ENCODE peak calls at places on chromosomes 4 and X, in four cellular contexts. F, U, R and N are unnamed samples. For H3K4me1, the result is how much of the 10 kb centered on the place peaks cover.

GRCh38 chr4:33073811-33074210 is 2353.6 kb downstream of the PCDH7 start:
- DNase-seq in F (no peak), U (no peak), R (no peak), N (no peak)

GRCh38 chr4:16684083-16684482 is 214.4 kb downstream of the LDB2 start:
- DNase-seq in F (no peak), U (no peak), R (no peak), N (no peak)

GRCh38 chr4:100898844-100899243 is 381.0 kb upstream of the EMCN start:
- DNase-seq in F (no peak), U (no peak), R (no peak), N (no peak)

GRCh38 chrX:56728752-56729151 is 291 bp upstream of the NBDY start:
- DNase-seq in F (peak), U (peak), R (no peak), N (no peak)

GRCh38 chr4:90099795-90100194 is 27.4 kb upstream of the CCSER1 start:
- DNase-seq in F (no peak), U (no peak), R (no peak), N (no peak)

GRCh38 chr4:7367894-7368293 is 66.8 kb downstream of the PSAPL1 start:
- DNase-seq in F (no peak), U (no peak), R (no peak), N (no peak)

GRCh38 chr4:82217986-82218715 is 155.6 kb downstream of the HNRNPD start:
- DNase-seq in F (no peak), U (peak), R (no peak), N (no peak)

GRCh38 chr4:53905935-53906377 is 158.4 kb downstream of the CHIC2 start:
- DNase-seq in F (peak), U (no peak), R (no peak), N (no peak)

GRCh38 chrX:16103625-16104024 is 19.7 kb upstream of the GRPR start:
- DNase-seq in F (no peak), U (no peak), R (no peak), N (no peak)

GRCh38 chr4:82293304-82293703 is 80.5 kb downstream of the HNRNPD start:
- DNase-seq in F (no peak), U (no peak), R (no peak), N (no peak)

GRCh38 chr4:38667005-38667771 is 3.2 kb downstream of the KLF3 start:
- DNase-seq in F (peak), U (peak), R (peak), N (peak)

GRCh38 chrX:137565921-137566745 is at the start of gene ZIC3:
- DNase-seq in F (peak), U (no peak), R (no peak), N (no peak)

GRCh38 chrX:153491351-153492152 is 3.2 kb upstream of the BGN start:
- DNase-seq in F (no peak), U (no peak), R (no peak), N (no peak)

GRCh38 chrX:124690495-124690894 is 344.1 kb downstream of the SH2D1A start:
- DNase-seq in F (no peak), U (no peak), R (no peak), N (no peak)

GRCh38 chr4:25198713-25199112 is 35.1 kb upstream of the PI4K2B start:
- DNase-seq in F (no peak), U (no peak), R (no peak), N (no peak)

GRCh38 chrX:65696613-65697012 is 29.2 kb downstream of the MSN start:
- DNase-seq in F (no peak), U (no peak), R (no peak), N (no peak)

GRCh38 chr4:119020158-119020557 is 115.5 kb upstream of the MYOZ2 start:
- DNase-seq in F (no peak), U (no peak), R (no peak), N (no peak)

GRCh38 chr4:26206339-26206738 is 114.5 kb upstream of the RBPJ start:
- DNase-seq in F (no peak), U (no peak), R (no peak), N (no peak)

GRCh38 chr4:176001171-176002006 is 64.3 kb upstream of the WDR17 start:
- DNase-seq in F (peak), U (no peak), R (no peak), N (peak)

GRCh38 chr4:78644744-78645330 is 93.3 kb downstream of the ANXA3 start:
- DNase-seq in F (peak), U (peak), R (peak), N (peak)

GRCh38 chr4:52028970-52029369 is 8.8 kb upstream of the LRRC66 start:
- DNase-seq in F (no peak), U (no peak), R (no peak), N (no peak)

GRCh38 chr4:77852892-77853495 is 9.6 kb upstream of the MRPL1 start:
- DNase-seq in F (peak), U (peak), R (no peak), N (no peak)

GRCh38 chrX:54042609-54043010 is 1.7 kb downstream of the PHF8 start:
- DNase-seq in F (peak), U (peak), R (peak), N (no peak)

GRCh38 chr4:3288571-3289094 is 4.2 kb upstream of the RGS12 start:
- DNase-seq in F (peak), U (no peak), R (no peak), N (no peak)

GRCh38 chr4:3291969-3292570 is 751 bp upstream of the RGS12 start:
- DNase-seq in F (peak), U (no peak), R (no peak), N (no peak)

GRCh38 chr4:3291411-3291968 is 1.3 kb upstream of the RGS12 start:
- DNase-seq in F (peak), U (no peak), R (no peak), N (no peak)

GRCh38 chr4:3290889-3291321 is 1.9 kb upstream of the RGS12 start:
- DNase-seq in F (peak), U (no peak), R (no peak), N (no peak)

DNA sequence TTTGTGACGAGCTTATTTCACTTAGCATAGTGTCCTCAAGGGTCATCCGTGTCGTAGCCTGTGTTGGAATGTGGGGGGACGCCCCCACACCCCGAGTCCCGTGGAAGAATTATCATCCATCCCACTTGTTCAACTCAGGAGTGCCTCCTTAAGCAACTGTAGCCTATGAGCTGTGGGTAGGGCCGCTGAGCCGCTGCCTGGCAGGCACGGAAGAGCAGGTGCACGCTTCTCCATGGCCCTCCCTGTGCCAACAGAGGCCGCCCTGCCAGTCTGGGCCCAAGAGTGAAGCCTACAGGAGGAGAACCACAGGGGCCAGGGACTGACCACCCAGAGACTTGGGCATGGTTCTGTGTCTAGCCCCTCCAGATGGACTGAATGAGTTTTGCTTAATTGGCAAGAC is 2.3 kb upstream of the RGS12 start:
- DNase-seq in F (peak), U (no peak), R (no peak), N (no peak)
- H3K4me1 ChIP-seq in F (under half), U (under half), R (under half), N (under half)

GRCh38 chr4:174215055-174215454 is 68.4 kb downstream of the FBXO8 start:
- DNase-seq in F (no peak), U (no peak), R (no peak), N (no peak)
- H3K4me3 ChIP-seq in F (no peak), U (no peak), R (peak), N (no peak)

GRCh38 chr4:156788782-156789181 is 182.8 kb downstream of the PDGFC start:
- DNase-seq in F (no peak), U (no peak), R (no peak), N (no peak)
- H3K4me1 ChIP-seq in F (under half), U (under half), R (under half), N (under half)

DNA sequence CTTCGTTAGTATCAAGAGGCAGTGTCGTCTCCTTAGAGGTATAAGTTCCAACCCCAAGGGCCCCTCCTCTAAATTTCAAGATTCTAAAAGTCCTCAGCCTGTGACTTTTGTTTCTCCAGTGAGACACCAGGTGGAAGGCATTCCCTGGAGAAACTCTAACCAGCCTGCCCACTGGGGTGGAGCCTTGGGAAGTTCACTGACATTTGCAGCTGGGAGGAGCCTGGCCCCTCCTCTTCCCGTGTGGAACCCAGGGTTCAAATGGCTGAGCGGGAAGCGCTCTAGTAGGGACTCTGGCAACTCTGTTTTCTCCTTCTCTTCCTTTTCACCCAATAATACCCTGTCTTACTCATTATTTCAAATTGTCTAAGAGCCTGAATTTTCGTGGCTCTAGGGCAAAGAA is 325.0 kb downstream of the TLL1 start:
- DNase-seq in F (no peak), U (no peak), R (no peak), N (no peak)
- H3K4me3 ChIP-seq in F (no peak), U (no peak), R (no peak), N (no peak)

DNA sequence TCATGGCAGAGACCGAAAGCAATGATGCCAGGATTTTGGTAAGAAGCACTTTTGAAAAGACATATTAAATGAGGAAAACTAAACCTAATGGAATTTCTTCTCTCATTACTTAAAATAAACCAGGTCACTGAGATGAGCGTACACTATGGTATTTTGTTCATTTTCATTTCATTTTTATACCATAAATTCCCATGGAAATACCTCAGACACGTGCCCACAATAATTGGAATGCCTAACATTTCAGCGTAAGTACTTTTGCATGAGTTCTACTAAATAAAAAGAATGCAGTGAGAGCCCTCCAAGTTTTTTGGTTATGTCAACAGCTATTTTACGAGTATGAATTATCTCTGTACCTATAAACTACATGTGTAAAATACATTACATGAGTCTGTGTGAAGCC is 3.2 kb downstream of the CAMK2D start:
- DNase-seq in F (no peak), U (no peak), R (no peak), N (no peak)
- H3K4me1 ChIP-seq in F (under half), U (under half), R (under half), N (under half)

GRCh38 chr4:184019667-184020665 is 114.9 kb downstream of the STOX2 start:
- DNase-seq in F (no peak), U (no peak), R (no peak), N (no peak)
- H3K4me3 ChIP-seq in F (no peak), U (no peak), R (no peak), N (no peak)